ENCODE peak calls at places on chromosome 3, in six cellular contexts. One of them, this sample, is unnamed.

GRCh38 chr3:132625613-132626012 is 28.5 kb downstream of the ACKR4 start:
- DNase-seq in A549: no peak
- DNase-seq in neural crest cell: no peak
- DNase-seq in stomach: no peak
- DNase-seq in Panc1: no peak
- DNase-seq in PC-3: no peak
- DNase-seq in this sample: no peak

GRCh38 chr3:127974226-127974625 is 59.2 kb downstream of the KBTBD12 start:
- DNase-seq in PC-3: no peak
- DNase-seq in neural crest cell: no peak
- DNase-seq in Panc1: no peak
- DNase-seq in stomach: no peak
- DNase-seq in A549: no peak
- DNase-seq in this sample: no peak

GRCh38 chr3:19183572-19183971 is 35.3 kb downstream of the KCNH8 start:
- DNase-seq in A549: no peak
- DNase-seq in neural crest cell: no peak
- DNase-seq in Panc1: no peak
- DNase-seq in PC-3: no peak
- DNase-seq in stomach: no peak
- DNase-seq in this sample: no peak

GRCh38 chr3:190902292-190902691 is 39.8 kb upstream of the GMNC start:
- DNase-seq in stomach: no peak
- DNase-seq in Panc1: no peak
- DNase-seq in PC-3: peak
- DNase-seq in neural crest cell: no peak
- DNase-seq in A549: no peak
- DNase-seq in this sample: no peak

GRCh38 chr3:184769771-184770170 is 42.2 kb upstream of the VPS8 start:
- DNase-seq in Panc1: no peak
- DNase-seq in stomach: no peak
- DNase-seq in PC-3: peak
- DNase-seq in neural crest cell: no peak
- DNase-seq in A549: no peak
- DNase-seq in this sample: no peak

GRCh38 chr3:196431193-196432136 is 762 bp downstream of the UBXN7 start:
- DNase-seq in stomach: no peak
- DNase-seq in neural crest cell: peak
- DNase-seq in PC-3: peak
- DNase-seq in A549: peak
- DNase-seq in Panc1: no peak
- DNase-seq in this sample: peak

GRCh38 chr3:149539491-149539890 is 65.0 kb downstream of the TM4SF4 start:
- DNase-seq in PC-3: no peak
- DNase-seq in Panc1: no peak
- DNase-seq in stomach: no peak
- DNase-seq in A549: no peak
- DNase-seq in neural crest cell: no peak
- DNase-seq in this sample: no peak

GRCh38 chr3:19901918-19902317 is 32.1 kb downstream of the EFHB start:
- DNase-seq in neural crest cell: no peak
- DNase-seq in PC-3: no peak
- DNase-seq in stomach: peak
- DNase-seq in A549: no peak
- DNase-seq in Panc1: no peak
- DNase-seq in this sample: no peak

GRCh38 chr3:43496740-43497375 is 125.0 kb downstream of the ANO10 start:
- DNase-seq in Panc1: no peak
- DNase-seq in neural crest cell: no peak
- DNase-seq in stomach: no peak
- DNase-seq in A549: no peak
- DNase-seq in PC-3: no peak
- DNase-seq in this sample: no peak

GRCh38 chr3:158447408-158447807 is 123.6 kb upstream of the MLF1 start:
- DNase-seq in neural crest cell: no peak
- DNase-seq in Panc1: no peak
- DNase-seq in stomach: no peak
- DNase-seq in PC-3: no peak
- DNase-seq in A549: no peak
- DNase-seq in this sample: no peak

GRCh38 chr3:42745291-42745745 is 27.7 kb downstream of the CCDC13 start:
- DNase-seq in A549: no peak
- DNase-seq in neural crest cell: no peak
- DNase-seq in stomach: no peak
- DNase-seq in Panc1: no peak
- DNase-seq in PC-3: no peak
- DNase-seq in this sample: no peak

GRCh38 chr3:48088056-48088748 is 72.0 kb upstream of the MAP4 start:
- DNase-seq in Panc1: no peak
- DNase-seq in neural crest cell: peak
- DNase-seq in A549: peak
- DNase-seq in stomach: peak
- DNase-seq in PC-3: no peak
- DNase-seq in this sample: peak

GRCh38 chr3:157135671-157136396 is 24.1 kb downstream of the CCNL1 start:
- DNase-seq in A549: peak
- DNase-seq in PC-3: peak
- DNase-seq in Panc1: no peak
- DNase-seq in neural crest cell: no peak
- DNase-seq in stomach: no peak
- DNase-seq in this sample: no peak

GRCh38 chr3:114290911-114291901 is 2.6 kb upstream of the TIGIT start:
- DNase-seq in PC-3: peak
- DNase-seq in neural crest cell: peak
- DNase-seq in Panc1: peak
- DNase-seq in A549: peak
- DNase-seq in stomach: peak
- DNase-seq in this sample: peak

GRCh38 chr3:75254685-75255084 is 409.4 kb upstream of the FRG2C start:
- DNase-seq in A549: no peak
- DNase-seq in neural crest cell: no peak
- DNase-seq in Panc1: no peak
- DNase-seq in PC-3: no peak
- DNase-seq in stomach: no peak
- DNase-seq in this sample: no peak

GRCh38 chr3:194141415-194142155 is 5.6 kb downstream of the HES1 start:
- DNase-seq in neural crest cell: peak
- DNase-seq in PC-3: peak
- DNase-seq in A549: peak
- DNase-seq in Panc1: no peak
- DNase-seq in stomach: peak
- DNase-seq in this sample: peak

GRCh38 chr3:25433106-25433505 is 5.0 kb downstream of the RARB start:
- DNase-seq in stomach: no peak
- DNase-seq in neural crest cell: no peak
- DNase-seq in PC-3: no peak
- DNase-seq in Panc1: no peak
- DNase-seq in A549: no peak
- DNase-seq in this sample: no peak

GRCh38 chr3:23926246-23926645 is 9.3 kb downstream of the RPL15 start:
- DNase-seq in stomach: no peak
- DNase-seq in A549: no peak
- DNase-seq in PC-3: no peak
- DNase-seq in neural crest cell: no peak
- DNase-seq in Panc1: no peak
- DNase-seq in this sample: no peak

GRCh38 chr3:23923786-23924185 is 6.9 kb downstream of the RPL15 start:
- DNase-seq in neural crest cell: no peak
- DNase-seq in A549: no peak
- DNase-seq in Panc1: no peak
- DNase-seq in PC-3: no peak
- DNase-seq in stomach: no peak
- DNase-seq in this sample: no peak

GRCh38 chr3:23931597-23931996 is 13.5 kb upstream of the NR1D2 start:
- DNase-seq in neural crest cell: no peak
- DNase-seq in stomach: no peak
- DNase-seq in Panc1: no peak
- DNase-seq in PC-3: no peak
- DNase-seq in A549: no peak
- DNase-seq in this sample: no peak

GRCh38 chr3:23928525-23928924 is 11.6 kb downstream of the RPL15 start:
- DNase-seq in neural crest cell: no peak
- DNase-seq in Panc1: no peak
- DNase-seq in PC-3: no peak
- DNase-seq in A549: peak
- DNase-seq in stomach: no peak
- DNase-seq in this sample: no peak

GRCh38 chr3:23926736-23927135 is 9.8 kb downstream of the RPL15 start:
- DNase-seq in PC-3: no peak
- DNase-seq in stomach: no peak
- DNase-seq in Panc1: no peak
- DNase-seq in A549: peak
- DNase-seq in neural crest cell: no peak
- DNase-seq in this sample: no peak
- TF ChIP-seq CTCF in PC-3: peak
- TF ChIP-seq CTCF in stomach: no peak
- TF ChIP-seq CTCF in Panc1: peak
- TF ChIP-seq CTCF in A549: peak
- TF ChIP-seq CTCF in neural crest cell: no peak
- TF ChIP-seq CTCF in this sample: no peak

DNA sequence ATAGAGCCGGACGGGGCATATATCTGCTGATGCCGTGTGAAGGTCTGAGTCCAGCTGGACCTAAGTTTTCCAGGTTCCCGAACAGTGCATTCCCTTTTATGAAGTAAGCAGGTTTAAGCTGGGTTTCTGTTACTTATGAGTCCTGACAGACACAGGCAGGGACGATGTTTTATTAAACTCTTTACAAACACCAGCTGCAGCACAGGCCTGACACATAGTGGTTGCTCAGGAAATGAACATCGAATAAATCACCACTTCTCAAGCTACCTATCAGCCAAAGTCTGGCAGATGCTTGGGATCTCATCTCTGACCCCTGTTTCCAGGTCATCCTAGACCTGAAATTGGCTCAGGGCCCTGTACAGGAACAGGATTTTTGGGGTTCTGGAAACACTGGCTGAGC is 50.9 kb upstream of the RAD18 start:
- DNase-seq in PC-3: peak
- DNase-seq in Panc1: no peak
- DNase-seq in neural crest cell: no peak
- DNase-seq in stomach: no peak
- DNase-seq in A549: peak
- DNase-seq in this sample: no peak
- TF ChIP-seq CTCF in PC-3: peak
- TF ChIP-seq CTCF in Panc1: no peak
- TF ChIP-seq CTCF in neural crest cell: no peak
- TF ChIP-seq CTCF in stomach: no peak
- TF ChIP-seq CTCF in A549: no peak
- TF ChIP-seq CTCF in this sample: no peak

GRCh38 chr3:126927846-126928245 is 55.1 kb upstream of the PLXNA1 start:
- DNase-seq in A549: no peak
- DNase-seq in stomach: no peak
- DNase-seq in PC-3: peak
- DNase-seq in Panc1: no peak
- DNase-seq in neural crest cell: no peak
- DNase-seq in this sample: no peak
- TF ChIP-seq CTCF in A549: no peak
- TF ChIP-seq CTCF in stomach: no peak
- TF ChIP-seq CTCF in PC-3: no peak
- TF ChIP-seq CTCF in Panc1: no peak
- TF ChIP-seq CTCF in neural crest cell: no peak
- TF ChIP-seq CTCF in this sample: no peak

GRCh38 chr3:71951842-71952241 is 166.9 kb upstream of the PROK2 start:
- DNase-seq in Panc1: no peak
- DNase-seq in neural crest cell: no peak
- DNase-seq in stomach: no peak
- DNase-seq in A549: no peak
- DNase-seq in PC-3: no peak
- DNase-seq in this sample: no peak

GRCh38 chr3:71961378-71961777 is 176.4 kb upstream of the PROK2 start:
- DNase-seq in stomach: no peak
- DNase-seq in A549: no peak
- DNase-seq in PC-3: no peak
- DNase-seq in Panc1: no peak
- DNase-seq in neural crest cell: no peak
- DNase-seq in this sample: no peak

GRCh38 chr3:71955549-71956373 is 170.8 kb upstream of the PROK2 start:
- DNase-seq in A549: peak
- DNase-seq in neural crest cell: peak
- DNase-seq in PC-3: peak
- DNase-seq in stomach: peak
- DNase-seq in Panc1: peak
- DNase-seq in this sample: peak

GRCh38 chr3:71958533-71958932 is 173.6 kb upstream of the PROK2 start:
- DNase-seq in A549: no peak
- DNase-seq in PC-3: no peak
- DNase-seq in neural crest cell: no peak
- DNase-seq in Panc1: no peak
- DNase-seq in stomach: no peak
- DNase-seq in this sample: no peak

GRCh38 chr3:71956716-71957115 is 171.8 kb upstream of the PROK2 start:
- DNase-seq in Panc1: no peak
- DNase-seq in stomach: no peak
- DNase-seq in PC-3: no peak
- DNase-seq in A549: no peak
- DNase-seq in neural crest cell: no peak
- DNase-seq in this sample: no peak
- TF ChIP-seq CTCF in Panc1: peak
- TF ChIP-seq CTCF in stomach: no peak
- TF ChIP-seq CTCF in PC-3: peak
- TF ChIP-seq CTCF in A549: no peak
- TF ChIP-seq CTCF in neural crest cell: no peak
- TF ChIP-seq CTCF in this sample: peak

DNA sequence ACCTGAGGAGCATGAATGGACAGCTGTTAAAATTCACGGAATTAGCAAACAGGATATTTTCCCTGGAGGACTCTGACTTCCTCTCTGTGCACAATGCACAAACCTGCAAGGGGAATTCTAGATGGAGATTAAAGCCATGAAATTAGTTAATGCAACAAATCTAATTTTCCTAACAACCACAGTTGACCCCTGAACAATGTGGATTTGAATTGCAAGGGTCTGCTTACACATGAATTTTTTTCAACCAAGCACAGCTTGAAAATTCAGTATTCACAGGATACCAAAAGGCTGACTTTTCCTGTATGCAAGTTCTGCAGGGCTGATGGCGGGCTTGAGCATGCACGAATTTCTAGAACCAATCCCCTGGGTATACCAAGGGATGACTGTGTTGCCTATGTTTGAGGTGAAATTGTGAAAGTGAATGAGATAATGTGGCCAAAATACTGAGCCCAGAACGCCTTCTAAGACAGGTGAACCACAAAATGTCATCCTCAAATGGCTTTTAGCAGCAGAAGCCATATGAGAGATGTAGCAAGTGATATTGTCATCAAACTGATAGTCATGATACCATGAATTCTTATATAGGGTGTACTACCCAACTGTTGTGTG is 52.5 kb downstream of the COL8A1 start:
- DNase-seq in PC-3: no peak
- DNase-seq in Panc1: no peak
- DNase-seq in A549: no peak
- DNase-seq in stomach: no peak
- DNase-seq in neural crest cell: no peak
- DNase-seq in this sample: no peak
- TF ChIP-seq CTCF in PC-3: no peak
- TF ChIP-seq CTCF in Panc1: peak
- TF ChIP-seq CTCF in A549: no peak
- TF ChIP-seq CTCF in stomach: no peak
- TF ChIP-seq CTCF in neural crest cell: no peak
- TF ChIP-seq CTCF in this sample: no peak

This sample was measured in Caco-2.